ENCODE peak calls at places on chromosomes 6 and 20, in ten cellular contexts. One of them, this sample, is unnamed.

GRCh38 chr20:62986257-62986807 is 20.4 kb downstream of the BHLHE23 start:
- DNase-seq in COR-L47: no peak
- DNase-seq in NCI-H460: no peak
- DNase-seq in bronchial epithelial cell: no peak
- DNase-seq in astrocyte: no peak
- DNase-seq in amygdala: no peak
- DNase-seq in GM12865: no peak
- DNase-seq in nephron progenitor cell: no peak
- DNase-seq in adrenal gland: no peak
- DNase-seq in NCI-H1417: no peak
- DNase-seq in this sample: no peak

GRCh38 chr6:235763-236360 is 56.4 kb upstream of the DUSP22 start:
- DNase-seq in nephron progenitor cell: no peak
- DNase-seq in GM12865: peak
- DNase-seq in COR-L47: no peak
- DNase-seq in bronchial epithelial cell: no peak
- DNase-seq in amygdala: no peak
- DNase-seq in NCI-H1417: no peak
- DNase-seq in adrenal gland: peak
- DNase-seq in astrocyte: peak
- DNase-seq in NCI-H460: no peak
- DNase-seq in this sample: no peak

GRCh38 chr6:78062993-78063392 is 410.2 kb downstream of the MEI4 start:
- DNase-seq in NCI-H460: no peak
- DNase-seq in COR-L47: no peak
- DNase-seq in GM12865: no peak
- DNase-seq in adrenal gland: no peak
- DNase-seq in astrocyte: no peak
- DNase-seq in NCI-H1417: no peak
- DNase-seq in nephron progenitor cell: no peak
- DNase-seq in bronchial epithelial cell: no peak
- DNase-seq in amygdala: no peak
- DNase-seq in this sample: no peak

GRCh38 chr6:167798453-167798852 is 28.3 kb upstream of the AFDN start:
- DNase-seq in adrenal gland: peak
- DNase-seq in bronchial epithelial cell: no peak
- DNase-seq in GM12865: no peak
- DNase-seq in amygdala: no peak
- DNase-seq in NCI-H1417: no peak
- DNase-seq in astrocyte: no peak
- DNase-seq in NCI-H460: no peak
- DNase-seq in nephron progenitor cell: no peak
- DNase-seq in COR-L47: no peak
- DNase-seq in this sample: no peak

GRCh38 chr20:22460231-22460630 is 124.1 kb downstream of the FOXA2 start:
- DNase-seq in GM12865: no peak
- DNase-seq in COR-L47: no peak
- DNase-seq in bronchial epithelial cell: peak
- DNase-seq in adrenal gland: no peak
- DNase-seq in amygdala: no peak
- DNase-seq in NCI-H460: no peak
- DNase-seq in NCI-H1417: no peak
- DNase-seq in astrocyte: no peak
- DNase-seq in nephron progenitor cell: no peak
- DNase-seq in this sample: no peak

GRCh38 chr6:158278015-158278414 is 34.2 kb upstream of the TULP4 start:
- DNase-seq in NCI-H460: no peak
- DNase-seq in bronchial epithelial cell: no peak
- DNase-seq in GM12865: no peak
- DNase-seq in COR-L47: no peak
- DNase-seq in nephron progenitor cell: no peak
- DNase-seq in astrocyte: no peak
- DNase-seq in adrenal gland: no peak
- DNase-seq in amygdala: no peak
- DNase-seq in NCI-H1417: peak
- DNase-seq in this sample: no peak

GRCh38 chr6:166988674-166989201 is 10.5 kb upstream of the CEP43 start:
- DNase-seq in NCI-H1417: no peak
- DNase-seq in GM12865: no peak
- DNase-seq in bronchial epithelial cell: no peak
- DNase-seq in astrocyte: peak
- DNase-seq in nephron progenitor cell: no peak
- DNase-seq in adrenal gland: no peak
- DNase-seq in COR-L47: no peak
- DNase-seq in NCI-H460: no peak
- DNase-seq in amygdala: no peak
- DNase-seq in this sample: no peak

GRCh38 chr6:157469378-157469777 is 88.4 kb downstream of the ZDHHC14 start:
- DNase-seq in NCI-H1417: no peak
- DNase-seq in NCI-H460: no peak
- DNase-seq in GM12865: no peak
- DNase-seq in astrocyte: no peak
- DNase-seq in COR-L47: no peak
- DNase-seq in bronchial epithelial cell: peak
- DNase-seq in amygdala: no peak
- DNase-seq in adrenal gland: no peak
- DNase-seq in nephron progenitor cell: no peak
- DNase-seq in this sample: no peak

GRCh38 chr20:47667086-47667485 is 118.2 kb downstream of the SULF2 start:
- DNase-seq in amygdala: no peak
- DNase-seq in astrocyte: no peak
- DNase-seq in NCI-H1417: no peak
- DNase-seq in COR-L47: no peak
- DNase-seq in bronchial epithelial cell: no peak
- DNase-seq in adrenal gland: peak
- DNase-seq in nephron progenitor cell: no peak
- DNase-seq in GM12865: no peak
- DNase-seq in NCI-H460: no peak
- DNase-seq in this sample: no peak

GRCh38 chr6:111711989-111712388 is 106.3 kb upstream of the TRAF3IP2 start:
- DNase-seq in COR-L47: no peak
- DNase-seq in GM12865: no peak
- DNase-seq in NCI-H460: no peak
- DNase-seq in nephron progenitor cell: no peak
- DNase-seq in astrocyte: no peak
- DNase-seq in amygdala: no peak
- DNase-seq in bronchial epithelial cell: no peak
- DNase-seq in NCI-H1417: no peak
- DNase-seq in adrenal gland: no peak
- DNase-seq in this sample: no peak

GRCh38 chr6:99092009-99092408 is 144.3 kb upstream of the FBXL4 start:
- DNase-seq in nephron progenitor cell: no peak
- DNase-seq in NCI-H1417: no peak
- DNase-seq in adrenal gland: no peak
- DNase-seq in GM12865: peak
- DNase-seq in amygdala: no peak
- DNase-seq in astrocyte: no peak
- DNase-seq in bronchial epithelial cell: no peak
- DNase-seq in NCI-H460: no peak
- DNase-seq in COR-L47: no peak
- DNase-seq in this sample: no peak

GRCh38 chr6:41733707-41734665 is 1.4 kb downstream of the TFEB start:
- DNase-seq in adrenal gland: peak
- DNase-seq in NCI-H460: no peak
- DNase-seq in bronchial epithelial cell: no peak
- DNase-seq in COR-L47: peak
- DNase-seq in NCI-H1417: peak
- DNase-seq in amygdala: peak
- DNase-seq in GM12865: peak
- DNase-seq in astrocyte: peak
- DNase-seq in nephron progenitor cell: peak
- DNase-seq in this sample: peak